ENCODE peak calls at places on chromosomes 11 and 22, in six cellular contexts. Y is lower lobe of right lung; F is CD8-positive, alpha-beta T cell; U is ovary; Q is B cell; R is heart left ventricle. Z is an unnamed sample.
A peak's percentile ranks its signal among the peaks of the same experiment; 100 is the strongest.

GRCh38 chr11:110786226-110786902 is 74.1 kb upstream of the ARHGAP20 start:
- DNase-seq in Q (no peak), Y (no peak), U (no peak), R (no peak), F (no peak), Z (no peak)

GRCh38 chr11:30786392-30787120 is 200.4 kb upstream of the MPPED2 start:
- DNase-seq in R (no peak), F (no peak), U (no peak), Y (no peak), Q (no peak), Z (no peak)

GRCh38 chr11:28836285-28837081 is 728.3 kb downstream of the METTL15 start:
- DNase-seq in R (no peak), Q (no peak), U (no peak), F (no peak), Y (no peak), Z (no peak)

GRCh38 chr22:45551310-45552016 is 48.8 kb downstream of the FBLN1 start:
- DNase-seq in F (no peak), U (peak; percentile 67), Q (no peak), Y (no peak), R (peak; percentile 31), Z (no peak)

GRCh38 chr22:36855478-36855877 is 5.3 kb upstream of the NCF4 start:
- DNase-seq in Q (no peak), R (no peak), U (no peak), Y (no peak), F (no peak), Z (no peak)

GRCh38 chr22:28904211-28904808 is 20.9 kb downstream of the ZNRF3 start:
- DNase-seq in U (no peak), Y (no peak), F (no peak), Q (no peak), R (no peak), Z (no peak)

GRCh38 chr11:925158-925495 is 543 bp upstream of the AP2A2 start:
- DNase-seq in F (no peak), Y (peak; percentile 65), Q (no peak), R (peak; percentile 37), U (peak; percentile 34), Z (no peak)

GRCh38 chr11:121864660-121865059 is 251.4 kb downstream of the BLID start:
- DNase-seq in R (no peak), F (no peak), U (no peak), Q (no peak), Y (no peak), Z (no peak)

GRCh38 chr11:122085264-122085663 is 30.8 kb downstream of the BLID start:
- DNase-seq in Y (no peak), U (no peak), Q (no peak), R (no peak), F (no peak), Z (no peak)

GRCh38 chr11:2193099-2193886 is 21.7 kb upstream of the TH start:
- DNase-seq in R (peak; percentile 29), Y (no peak), Q (no peak), U (no peak), F (no peak), Z (no peak)

GRCh38 chr11:102709211-102709980 is 3.8 kb upstream of the MMP27 start:
- DNase-seq in Y (no peak), Q (no peak), R (no peak), U (no peak), F (no peak), Z (no peak)

GRCh38 chr11:80297808-80298460 is 857.1 kb upstream of the TENM4 start:
- DNase-seq in Y (no peak), F (no peak), U (no peak), Q (no peak), R (no peak), Z (no peak)

GRCh38 chr11:26676641-26677040 is 45.2 kb downstream of the SLC5A12 start:
- DNase-seq in Y (no peak), Q (no peak), R (no peak), U (no peak), F (no peak), Z (no peak)

GRCh38 chr22:26646158-26646557 is 11.2 kb upstream of the MIAT start:
- DNase-seq in Q (no peak), U (no peak), R (no peak), F (no peak), Y (no peak), Z (peak; percentile 43)

GRCh38 chr11:44631831-44632230 is 66.4 kb downstream of the CD82 start:
- DNase-seq in Y (no peak), Q (no peak), F (no peak), U (no peak), R (no peak), Z (no peak)

GRCh38 chr11:44630511-44631210 is 65.2 kb downstream of the CD82 start:
- DNase-seq in F (no peak), U (no peak), Y (no peak), Q (no peak), R (no peak), Z (no peak)

GRCh38 chr11:44634401-44635281 is 69.2 kb downstream of the CD82 start:
- DNase-seq in U (peak; percentile 72), R (peak; percentile 82), Q (no peak), Y (no peak), F (no peak), Z (peak; percentile 56)

GRCh38 chr11:44633641-44634040 is 68.2 kb downstream of the CD82 start:
- DNase-seq in Q (no peak), R (no peak), Y (no peak), U (no peak), F (no peak), Z (no peak)

DNA sequence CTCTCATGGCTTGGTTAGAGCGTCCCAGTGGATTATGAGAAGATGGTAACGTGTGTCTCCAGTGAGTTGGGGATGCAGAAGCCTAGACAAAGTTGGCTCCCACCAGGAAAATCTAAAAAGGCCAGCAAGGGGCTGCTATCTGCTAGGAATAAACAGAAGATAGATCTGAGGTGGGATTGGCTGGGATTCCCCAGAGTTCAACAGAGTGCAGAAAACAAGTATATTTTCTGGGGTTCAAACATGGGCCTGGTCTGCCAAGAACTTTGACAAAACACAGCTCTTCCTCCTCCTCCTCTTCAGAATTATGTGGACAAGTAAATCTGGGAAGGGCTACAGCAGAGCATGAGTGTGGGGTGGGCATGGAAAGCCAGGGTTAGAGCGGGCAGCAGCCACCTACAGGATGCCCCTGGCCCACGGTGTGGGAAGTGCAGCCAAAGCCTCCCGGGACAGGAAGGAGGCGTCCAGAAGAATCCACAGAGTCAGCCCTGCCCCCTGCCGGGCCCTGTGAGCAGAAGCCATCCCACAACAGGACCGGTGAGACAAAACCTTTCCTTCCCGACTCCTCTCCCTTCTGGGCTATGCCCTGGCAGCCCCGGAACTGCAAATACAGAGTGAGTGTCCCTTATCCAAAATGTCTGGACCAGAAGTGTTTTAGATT is 67.1 kb downstream of the CD82 start:
- DNase-seq in Q (peak; percentile 42), Y (no peak), R (peak; percentile 59), U (peak; percentile 6), F (no peak), Z (no peak)
- TF ChIP-seq CTCF in Q (peak; percentile 45), Y (peak; percentile 56), R (peak; percentile 48), U (no peak), F (no peak), Z (no peak)

GRCh38 chr22:23750744-23751440 is at the start of gene ZNF70:
- DNase-seq in U (peak; percentile 82), R (peak; percentile 87), F (peak; percentile 88), Y (peak; percentile 95), Q (peak; percentile 95), Z (peak; percentile 87)
- TF ChIP-seq CTCF in U (no peak), R (no peak), F (peak; percentile 13), Y (peak; percentile 35), Q (no peak), Z (no peak)

GRCh38 chr11:94519478-94520084 is 7.3 kb downstream of the C11orf97 start:
- DNase-seq in Y (no peak), F (no peak), U (no peak), Q (peak; percentile 45), R (no peak), Z (no peak)
- TF ChIP-seq CTCF in Y (peak; percentile 69), F (peak; percentile 72), U (peak; percentile 27), Q (peak; percentile 83), R (peak; percentile 59), Z (peak; percentile 74)

GRCh38 chr22:21657361-21658118 is 8.3 kb upstream of the PPIL2 start:
- DNase-seq in F (peak; percentile 62), R (peak; percentile 65), Q (peak; percentile 90), Y (peak; percentile 91), U (no peak), Z (peak; percentile 84)
- TF ChIP-seq CTCF in F (peak; percentile 44), R (peak; percentile 17), Q (peak; percentile 31), Y (peak; percentile 36), U (no peak), Z (peak; percentile 21)

DNA sequence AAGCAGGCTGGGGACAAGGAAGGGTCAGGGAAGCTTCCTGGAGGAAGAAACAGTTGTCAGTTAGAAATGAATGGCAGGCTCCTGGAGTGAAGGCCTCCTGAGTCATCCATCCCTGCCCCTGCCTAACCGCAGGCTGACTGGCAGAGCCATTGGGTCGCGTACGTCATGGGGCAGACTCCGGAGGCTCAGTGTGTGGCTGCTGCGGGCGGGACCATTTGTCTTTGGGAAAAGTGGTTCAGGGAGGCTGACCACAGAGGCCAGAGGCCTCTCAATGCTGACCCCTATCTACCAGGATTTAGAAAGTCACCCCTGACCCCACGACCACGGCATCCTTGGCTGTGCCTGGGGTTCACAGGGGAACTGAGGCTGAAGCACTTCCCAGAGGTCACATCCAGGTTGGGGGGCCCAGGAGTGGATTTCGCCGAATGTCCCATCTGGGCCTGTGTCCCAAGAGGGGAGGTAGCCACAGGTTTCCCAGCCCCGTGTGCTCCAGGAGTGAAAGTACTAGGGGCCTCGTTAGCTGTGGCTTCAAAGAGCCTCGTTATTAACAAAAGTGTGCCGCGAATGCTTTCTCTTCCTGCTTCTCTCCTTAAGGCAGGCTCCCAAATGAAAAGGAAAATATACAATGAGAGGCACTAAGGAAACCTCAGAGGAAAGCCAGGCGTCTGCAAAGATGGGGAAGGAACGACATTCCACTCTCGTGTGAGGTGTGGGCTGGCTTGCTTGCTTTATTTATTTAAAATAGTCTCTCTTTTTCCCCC is 58.9 kb downstream of the FLRT1 start:
- DNase-seq in U (no peak), Q (no peak), R (no peak), F (no peak), Y (no peak), Z (no peak)
- TF ChIP-seq CTCF in U (no peak), Q (no peak), R (no peak), F (no peak), Y (no peak), Z (no peak)